ENCODE peak calls at places on chromosomes 4 and X, in nine cellular contexts. V, P, I, L, F, R, X, C and H are unnamed samples.

GRCh38 chr4:174522183-174523002 is at the start of gene HPGD:
- DNase-seq in V (peak; percentile 91), R (peak; percentile 61), P (no peak), I (peak; percentile 76), F (no peak), C (peak; percentile 61), X (peak; percentile 75), L (peak; percentile 68), H (peak; percentile 14)

GRCh38 chrX:24332868-24333267 is 19.0 kb upstream of the SUPT20HL2 start:
- DNase-seq in I (no peak), C (no peak), P (no peak), X (no peak), R (no peak), F (no peak), V (no peak), L (no peak), H (no peak)

GRCh38 chrX:37330642-37331041 is 18.5 kb upstream of the PRRG1 start:
- DNase-seq in P (no peak), V (no peak), F (no peak), R (no peak), C (no peak), X (no peak), L (no peak), I (no peak), H (no peak)

GRCh38 chrX:124619710-124620109 is 273.3 kb downstream of the SH2D1A start:
- DNase-seq in R (no peak), P (no peak), I (no peak), F (no peak), L (no peak), X (no peak), C (no peak), V (no peak), H (no peak)

GRCh38 chr4:109472343-109472761 is 38.7 kb downstream of the SEC24B start:
- DNase-seq in F (peak; percentile 84), L (no peak), X (no peak), V (no peak), R (peak; percentile 7), C (no peak), P (no peak), I (no peak), H (peak; percentile 75)

GRCh38 chr4:168993724-168994510 is 16.1 kb downstream of the CBR4 start:
- DNase-seq in X (no peak), P (no peak), C (no peak), R (no peak), L (no peak), V (no peak), I (no peak), F (no peak), H (peak; percentile 53)

GRCh38 chr4:101981756-101982155 is 191.2 kb downstream of the BANK1 start:
- DNase-seq in C (no peak), P (no peak), F (no peak), R (peak; percentile 93), I (peak; percentile 28), L (no peak), V (no peak), X (no peak), H (no peak)

GRCh38 chr4:118842055-118842454 is 6.1 kb upstream of the SEC24D start:
- DNase-seq in L (no peak), R (peak; percentile 89), F (peak; percentile 82), V (no peak), C (no peak), P (no peak), X (no peak), I (no peak), H (no peak)

GRCh38 chr4:4269856-4270255 is 20.1 kb downstream of the LYAR start:
- DNase-seq in X (no peak), F (no peak), V (no peak), R (peak; percentile 38), C (no peak), I (no peak), P (no peak), L (no peak), H (peak; percentile 76)

GRCh38 chr4:115145393-115146160 is 32.2 kb upstream of the NDST4 start:
- DNase-seq in L (no peak), X (peak; percentile 33), R (no peak), P (no peak), F (no peak), I (no peak), V (no peak), C (no peak), H (no peak)

GRCh38 chr4:86359944-86360478 is at the start of gene MAPK10:
- DNase-seq in R (no peak), C (peak; percentile 57), I (peak; percentile 57), L (peak; percentile 72), F (peak; percentile 88), P (peak; percentile 90), X (peak; percentile 38), V (no peak), H (peak; percentile 96)

GRCh38 chr4:184268574-184269160 is 51.0 kb upstream of the ENPP6 start:
- DNase-seq in P (no peak), X (no peak), I (no peak), V (no peak), C (no peak), R (no peak), F (no peak), L (no peak), H (peak; percentile 39)

GRCh38 chr4:2071252-2071911 is 12.3 kb downstream of the NAT8L start:
- DNase-seq in I (no peak), R (no peak), F (no peak), V (peak; percentile 67), C (no peak), P (no peak), L (no peak), X (no peak), H (no peak)

GRCh38 chr4:88526221-88526815 is 2.7 kb upstream of the PYURF start:
- DNase-seq in P (no peak), R (peak; percentile 53), X (no peak), F (no peak), I (no peak), V (no peak), C (no peak), L (no peak), H (peak; percentile 31)

GRCh38 chr4:185219551-185220344 is 10.3 kb downstream of the SNX25 start:
- DNase-seq in X (no peak), C (no peak), P (no peak), V (no peak), I (no peak), F (peak; percentile 78), R (no peak), L (peak; percentile 64), H (peak; percentile 77)

GRCh38 chr4:3176625-3177229 is 72.2 kb upstream of the MSANTD1 start:
- DNase-seq in C (no peak), R (no peak), I (no peak), L (no peak), X (no peak), V (no peak), F (no peak), P (peak; percentile 13), H (no peak)

GRCh38 chrX:30593435-30594200 is 16.1 kb upstream of the TASL start:
- DNase-seq in R (peak; percentile 51), L (no peak), X (no peak), F (no peak), V (no peak), P (no peak), C (no peak), I (no peak), H (no peak)

GRCh38 chr4:56460085-56460484 is 7.3 kb upstream of the SRP72 start:
- DNase-seq in I (no peak), C (no peak), L (no peak), X (no peak), R (no peak), F (no peak), P (no peak), V (no peak), H (peak; percentile 11)
- TF ChIP-seq CTCF in I (no peak), C (no peak), L (no peak), X (no peak), R (no peak), F (no peak), P (no peak), V (no peak), H (no peak)

GRCh38 chrX:106611682-106612402 is at the start of gene RADX:
- DNase-seq in L (peak; percentile 87), R (peak; percentile 45), F (peak; percentile 45), C (peak; percentile 70), I (peak; percentile 95), X (peak; percentile 83), P (no peak), V (peak; percentile 87), H (peak; percentile 52)

GRCh38 chrX:106611323-106611681 is 476 bp upstream of the RADX start:
- DNase-seq in I (no peak), F (no peak), C (no peak), L (no peak), P (no peak), R (no peak), V (no peak), X (no peak), H (no peak)

GRCh38 chrX:106615041-106615440 is 3.3 kb downstream of the RADX start:
- DNase-seq in P (no peak), L (no peak), C (no peak), X (no peak), I (no peak), F (no peak), V (no peak), R (no peak), H (no peak)

GRCh38 chrX:106612403-106612789 is 618 bp downstream of the RADX start:
- DNase-seq in X (no peak), P (no peak), V (no peak), L (no peak), I (peak; percentile 15), R (peak; percentile 2), F (no peak), C (no peak), H (no peak)

DNA sequence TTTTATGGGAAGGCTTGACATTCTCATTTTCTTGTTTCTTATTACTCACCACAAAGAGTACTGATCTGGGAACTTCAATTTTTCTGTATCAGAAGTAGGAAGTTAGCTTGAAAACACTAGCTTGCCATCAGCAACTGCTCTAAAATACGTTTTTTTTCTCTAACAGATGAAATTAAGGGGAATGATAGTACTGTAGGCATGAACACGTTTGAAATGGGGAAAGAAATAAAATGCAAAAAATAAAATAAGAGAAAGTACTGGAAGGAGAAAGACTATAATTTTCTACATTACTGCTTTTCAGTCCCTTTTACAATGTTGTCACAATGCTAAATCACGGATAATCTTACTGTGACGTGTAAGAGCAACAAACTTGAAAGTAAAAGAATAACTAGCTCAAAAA is 1.5 kb downstream of the RADX start:
- DNase-seq in V (no peak), P (no peak), R (no peak), F (no peak), L (no peak), X (no peak), C (no peak), I (no peak), H (no peak)
- H3K4me3 ChIP-seq in V (no peak overlapping the region), P (no peak overlapping the region), R (no peak overlapping the region), F (no peak overlapping the region), L (no peak overlapping the region), X (peak overlapping the region; percentile 53), C (peak overlapping the region; percentile 51), I (no peak overlapping the region), H (no peak overlapping the region)

GRCh38 chr4:33625762-33626161 is 2618.6 kb downstream of the ARAP2 start:
- DNase-seq in X (no peak), I (peak; percentile 3), V (no peak), C (no peak), L (no peak), R (peak; percentile 29), F (no peak), P (no peak), H (peak; percentile 5)
- TF ChIP-seq CTCF in X (no peak), I (peak; percentile 7), V (no peak), C (no peak), L (no peak), R (peak; percentile 39), F (no peak), P (no peak), H (peak; percentile 20)

GRCh38 chr4:103018391-103019318 is 850 bp downstream of the SLC9B1 start:
- DNase-seq in L (no peak), F (no peak), P (no peak), R (no peak), C (no peak), V (no peak), X (no peak), I (no peak), H (no peak)
- H3K4me3 ChIP-seq in L (peak overlapping the region; percentile 66), F (peak overlapping the region; percentile 69), P (peak overlapping the region; percentile 55), R (peak overlapping the region; percentile 62), C (peak overlapping the region; percentile 55), V (peak overlapping the region; percentile 35), X (peak overlapping the region; percentile 44), I (peak overlapping the region; percentile 26), H (peak overlapping the region; percentile 61)